ENCODE peak calls at places on chromosome 11, in eight cellular contexts. L is neuronal stem cell; Z is HepG2; P is mesendoderm; G is GM23248; U is HCT116; S is A549; O is CD8-positive, alpha-beta memory T cell. J is an unnamed sample.

GRCh38 chr11:2123628-2123960 is 15.6 kb downstream of the IGF2 start:
- DNase-seq in Z (no peak), L (no peak), P (no peak), U (no peak), S (no peak), O (no peak), G (no peak), J (no peak)

GRCh38 chr11:111961389-111962300 is 24.5 kb downstream of the DIXDC1 start:
- DNase-seq in Z (no peak), G (no peak), P (no peak), O (no peak), S (no peak), L (no peak), U (no peak), J (no peak)

GRCh38 chr11:116644948-116645305 is 127.9 kb downstream of the BUD13 start:
- DNase-seq in P (peak; percentile 74), L (no peak), Z (peak; percentile 8), S (no peak), U (no peak), O (no peak), G (no peak), J (no peak)

GRCh38 chr11:66002648-66003225 is 434 bp downstream of the BANF1 start:
- DNase-seq in O (no peak), G (peak; percentile 70), P (peak; percentile 40), S (peak; percentile 44), U (no peak), Z (peak; percentile 45), L (no peak), J (peak; percentile 91)

GRCh38 chr11:93196816-93197382 is 892 bp downstream of the SLC36A4 start:
- DNase-seq in P (no peak), U (peak; percentile 8), S (peak; percentile 5), Z (no peak), O (no peak), G (peak; percentile 56), L (no peak), J (no peak)

GRCh38 chr11:77035580-77035979 is 1.4 kb downstream of the B3GNT6 start:
- DNase-seq in P (no peak), Z (no peak), O (no peak), L (no peak), U (no peak), G (no peak), S (no peak), J (no peak)

GRCh38 chr11:130816941-130817607 is 99.2 kb downstream of the SNX19 start:
- DNase-seq in G (no peak), Z (no peak), O (no peak), P (no peak), L (no peak), U (no peak), S (no peak), J (peak; percentile 43)

GRCh38 chr11:110345756-110346155 is 49.3 kb upstream of the RDX start:
- DNase-seq in S (no peak), Z (peak; percentile 30), P (no peak), U (no peak), L (no peak), G (no peak), O (no peak), J (no peak)

GRCh38 chr11:18225906-18226305 is 10.7 kb downstream of the SAA4 start:
- DNase-seq in P (no peak), O (no peak), Z (no peak), U (no peak), S (no peak), G (no peak), L (no peak), J (no peak)

DNA sequence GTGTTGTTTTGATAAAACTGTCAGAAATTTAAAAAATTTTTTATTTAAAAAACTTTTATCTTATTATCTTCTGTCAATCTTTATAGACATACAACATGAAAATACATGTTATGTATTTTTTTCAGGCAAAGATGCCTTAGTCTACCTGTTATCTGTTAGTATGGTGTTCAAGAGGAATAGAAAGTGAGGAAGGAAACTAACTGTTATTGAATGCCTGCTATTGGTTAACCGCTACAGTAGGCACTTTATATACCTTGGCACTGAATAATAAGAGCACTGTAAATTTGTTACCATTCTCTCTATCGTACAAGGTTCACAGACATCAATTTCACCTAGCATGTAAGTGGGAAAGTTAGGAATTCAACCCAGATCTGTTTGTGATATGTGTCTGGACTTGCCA is 272.1 kb upstream of the CCDC90B start:
- DNase-seq in S (no peak), L (no peak), P (no peak), G (no peak), U (no peak), Z (no peak), O (no peak), J (no peak)
- H3K27ac ChIP-seq in S (no peak overlapping the region), L (no peak overlapping the region), P (no peak overlapping the region), G (no peak overlapping the region), U (no peak overlapping the region), Z (no peak overlapping the region), O (no peak overlapping the region), J (no peak overlapping the region)

DNA sequence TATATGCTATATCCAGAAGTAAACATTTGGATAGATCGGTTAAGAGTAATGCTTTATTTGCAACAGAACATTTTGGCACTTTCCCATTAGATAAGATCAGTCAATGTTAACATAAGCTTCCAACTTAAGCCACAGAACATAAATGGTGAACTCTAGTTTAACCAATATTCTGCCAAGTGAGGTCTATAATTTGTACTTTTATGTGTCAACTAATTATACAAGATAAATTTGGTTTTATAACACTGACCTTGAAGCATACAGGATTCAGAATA is 23.5 kb upstream of the BLID start:
- DNase-seq in Z (peak; percentile 9), S (no peak), P (no peak), O (no peak), G (no peak), L (no peak), U (no peak), J (no peak)
- H3K4me1 ChIP-seq in Z (no peaks in the 10 kb centered on the region), S (peaks cover 63% of the 10 kb centered on the region), P (no peaks in the 10 kb centered on the region), O (no peaks in the 10 kb centered on the region), G (peaks cover 82% of the 10 kb centered on the region), L (peaks cover 8% of the 10 kb centered on the region), U (peaks cover 81% of the 10 kb centered on the region), J (no peaks in the 10 kb centered on the region)

DNA sequence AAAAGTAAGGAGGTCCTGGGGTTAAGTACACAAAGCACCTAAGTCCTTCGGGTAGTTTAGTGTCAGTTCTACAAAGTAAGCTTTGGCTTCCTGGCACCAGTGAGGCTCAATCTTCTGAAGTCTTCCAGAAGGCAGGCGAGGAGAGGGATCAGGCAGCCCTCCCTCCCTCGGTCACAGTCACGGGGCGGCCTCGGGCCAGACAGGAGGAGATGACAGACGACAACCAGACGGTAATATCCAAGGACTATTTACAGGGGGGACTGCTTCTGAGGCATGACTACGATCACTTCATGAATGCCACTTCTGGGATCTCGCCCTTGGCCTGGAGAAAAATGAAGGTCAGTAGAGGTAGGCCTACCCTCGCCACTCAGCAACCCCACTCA is 378 bp upstream of the TMEM223 start:
- DNase-seq in S (no peak), U (no peak), Z (no peak), O (no peak), P (peak; percentile 57), G (no peak), L (no peak), J (no peak)
- H3K27ac ChIP-seq in S (peak overlapping the region; percentile 89), U (peak overlapping the region; percentile 98), Z (peak overlapping the region; percentile 63), O (peak overlapping the region; percentile 84), P (peak overlapping the region; percentile 30), G (peak overlapping the region; percentile 78), L (peak overlapping the region; percentile 25), J (peak overlapping the region; percentile 76)

GRCh38 chr11:114070464-114071139 is 11.1 kb downstream of the ZBTB16 start:
- DNase-seq in U (no peak), S (no peak), G (no peak), P (no peak), Z (no peak), O (no peak), L (no peak), J (peak; percentile 55)
- H3K4me1 ChIP-seq in U (no peaks in the 10 kb centered on the region), S (no peaks in the 10 kb centered on the region), G (no peaks in the 10 kb centered on the region), P (peaks cover 4% of the 10 kb centered on the region), Z (no peaks in the 10 kb centered on the region), O (peaks cover 18% of the 10 kb centered on the region), L (peaks cover 16% of the 10 kb centered on the region), J (peaks cover 87% of the 10 kb centered on the region)

GRCh38 chr11:59184876-59185275 is 12.9 kb downstream of the DTX4 start:
- DNase-seq in G (no peak), Z (no peak), U (no peak), P (no peak), L (no peak), O (no peak), S (no peak), J (no peak)

GRCh38 chr11:59185412-59185811 is 13.5 kb downstream of the DTX4 start:
- DNase-seq in G (peak; percentile 15), O (no peak), Z (no peak), U (no peak), P (no peak), L (no peak), S (no peak), J (no peak)

GRCh38 chr11:59187020-59187419 is 15.1 kb downstream of the DTX4 start:
- DNase-seq in Z (no peak), U (no peak), L (no peak), G (no peak), P (no peak), S (no peak), O (no peak), J (no peak)

GRCh38 chr11:59187587-59187986 is 15.7 kb downstream of the DTX4 start:
- DNase-seq in Z (no peak), U (no peak), L (no peak), P (no peak), O (no peak), G (peak; percentile 52), S (no peak), J (peak; percentile 89)

GRCh38 chr11:59186130-59186594 is 14.2 kb downstream of the DTX4 start:
- DNase-seq in S (peak; percentile 41), U (peak; percentile 57), P (peak; percentile 73), O (peak; percentile 35), Z (peak; percentile 50), G (peak; percentile 41), L (no peak), J (no peak)
- H3K27ac ChIP-seq in S (no peak overlapping the region), U (no peak overlapping the region), P (no peak overlapping the region), O (no peak overlapping the region), Z (no peak overlapping the region), G (no peak overlapping the region), L (no peak overlapping the region), J (no peak overlapping the region)

GRCh38 chr11:75326439-75326810 is 25.0 kb downstream of the ARRB1 start:
- DNase-seq in S (no peak), L (no peak), Z (no peak), P (no peak), U (no peak), G (no peak), O (no peak), J (no peak)

GRCh38 chr11:75325713-75326438 is 25.6 kb downstream of the ARRB1 start:
- DNase-seq in S (peak; percentile 83), G (peak; percentile 98), P (peak; percentile 56), U (peak; percentile 71), L (no peak), Z (no peak), O (no peak), J (peak; percentile 73)

GRCh38 chr11:75324189-75324588 is 27.3 kb downstream of the ARRB1 start:
- DNase-seq in O (no peak), U (no peak), S (no peak), G (no peak), L (no peak), P (no peak), Z (no peak), J (no peak)

GRCh38 chr11:75323609-75324008 is 27.9 kb downstream of the ARRB1 start:
- DNase-seq in Z (peak; percentile 72), S (no peak), O (no peak), U (no peak), L (no peak), G (no peak), P (peak; percentile 31), J (no peak)

DNA sequence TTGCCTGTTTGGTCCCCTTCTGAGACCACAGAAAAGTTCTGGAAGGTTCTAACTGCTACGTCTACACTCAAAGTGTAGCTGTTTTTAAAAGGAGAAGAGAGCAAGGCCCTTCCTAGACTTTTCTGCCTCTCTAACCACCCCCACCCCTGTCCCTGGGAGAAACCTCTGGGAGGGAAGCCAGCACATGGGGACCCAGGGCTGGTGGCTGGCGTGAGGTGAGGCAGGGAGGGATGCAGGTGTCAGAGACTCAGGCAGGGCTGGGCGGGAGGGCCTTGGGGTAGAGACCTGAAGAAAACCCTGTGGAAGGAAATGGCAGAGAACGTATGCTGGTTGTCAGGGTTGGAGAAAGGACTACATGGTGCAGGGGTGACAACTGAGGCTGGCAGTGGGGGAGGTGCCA is 26.7 kb downstream of the ARRB1 start:
- DNase-seq in L (no peak), S (no peak), G (no peak), O (no peak), P (no peak), U (no peak), Z (no peak), J (no peak)
- H3K4me1 ChIP-seq in L (peaks cover under 1% of the 10 kb centered on the region), S (peaks cover 66% of the 10 kb centered on the region), G (peaks cover 19% of the 10 kb centered on the region), O (peaks cover 39% of the 10 kb centered on the region), P (peaks cover 17% of the 10 kb centered on the region), U (peaks cover 42% of the 10 kb centered on the region), Z (peaks cover 64% of the 10 kb centered on the region), J (peaks cover 11% of the 10 kb centered on the region)